ENCODE peak calls at places on chromosomes 7 and 10, in six cellular contexts. Z, J, C, F, G and Y are unnamed samples.

GRCh38 chr10:30063098-30063497 is 3.7 kb upstream of the JCAD start:
- DNase-seq in J (no peak), C (no peak), Z (no peak), F (peak), G (no peak), Y (no peak)

GRCh38 chr10:63240807-63241206 is 107.7 kb downstream of the NRBF2 start:
- DNase-seq in F (no peak), C (no peak), Z (no peak), J (no peak), G (no peak), Y (no peak)

GRCh38 chr7:45407730-45408406 is 166.3 kb upstream of the ADCY1 start:
- DNase-seq in C (no peak), Z (no peak), J (no peak), F (no peak), G (no peak), Y (no peak)

GRCh38 chr7:116097365-116098009 is 66.9 kb upstream of the TFEC start:
- DNase-seq in J (no peak), Z (no peak), F (peak), C (peak), G (no peak), Y (no peak)

GRCh38 chr7:7938471-7938870 is 30.1 kb upstream of the GLCCI1 start:
- DNase-seq in J (no peak), Z (no peak), C (no peak), F (no peak), G (no peak), Y (no peak)

GRCh38 chr7:23200331-23200730 is 18.5 kb downstream of the NUP42 start:
- DNase-seq in J (no peak), C (no peak), G (no peak), F (no peak), Z (no peak), Y (no peak)

GRCh38 chr10:64067009-64067606 is 545.9 kb downstream of the REEP3 start:
- DNase-seq in Z (no peak), G (no peak), J (no peak), F (no peak), C (no peak), Y (no peak)

GRCh38 chr7:111485981-111486380 is 76.3 kb downstream of the IMMP2L start:
- DNase-seq in C (no peak), G (no peak), Z (no peak), J (no peak), F (no peak), Y (no peak)

GRCh38 chr10:102009801-102010425 is 46.1 kb downstream of the ARMH3 start:
- DNase-seq in C (peak), J (peak), Z (peak), F (peak), G (no peak), Y (no peak)

GRCh38 chr7:3112499-3113134 is 69.0 kb upstream of the CARD11 start:
- DNase-seq in F (no peak), Z (no peak), C (no peak), J (no peak), G (no peak), Y (no peak)

GRCh38 chr10:83917519-83918506 is 221.5 kb upstream of the GHITM start:
- DNase-seq in Z (no peak), G (no peak), J (no peak), F (no peak), C (no peak), Y (no peak)

GRCh38 chr10:11551915-11552602 is 59.4 kb downstream of the USP6NL start:
- DNase-seq in C (peak), J (no peak), F (peak), G (no peak), Z (no peak), Y (no peak)

GRCh38 chr7:68823996-68824780 is 774.1 kb upstream of the AUTS2 start:
- DNase-seq in J (no peak), F (no peak), G (no peak), C (no peak), Z (no peak), Y (no peak)

GRCh38 chr7:100171087-100171681 is 2.8 kb upstream of the GAL3ST4 start:
- DNase-seq in G (no peak), J (peak), F (no peak), C (no peak), Z (no peak), Y (no peak)

GRCh38 chr7:75639893-75640600 is 98.7 kb downstream of the HIP1 start:
- DNase-seq in J (no peak), G (no peak), C (no peak), Z (no peak), F (no peak), Y (no peak)

GRCh38 chr10:110226555-110226925 is 19.1 kb downstream of the MXI1 start:
- DNase-seq in F (peak), J (peak), G (peak), Z (peak), C (no peak), Y (peak)

GRCh38 chr10:104045151-104046089 is 40.3 kb downstream of the COL17A1 start:
- DNase-seq in Z (no peak), J (no peak), C (no peak), F (peak), G (no peak), Y (no peak)

GRCh38 chr7:129781856-129782256 is 170.3 kb downstream of the NRF1 start:
- DNase-seq in C (no peak), F (no peak), Z (no peak), G (no peak), J (no peak), Y (no peak)

GRCh38 chr10:129642427-129642826 is 175.4 kb downstream of the MGMT start:
- DNase-seq in Z (no peak), J (no peak), C (no peak), F (peak), G (no peak), Y (no peak)